ENCODE peak calls at places on chromosomes 13 and 19, in six cellular contexts. One of them, this sample, is unnamed.

GRCh38 chr13:41942462-41943094 is 18.3 kb downstream of the VWA8 start:
- DNase-seq in left cardiac atrium: no peak
- DNase-seq in myocyte: peak
- DNase-seq in neuronal stem cell: peak
- DNase-seq in stimulated activated CD4-positive, alpha-beta T cell treated with anti-CD3 and anti-CD28 coated beads, Interleukin-15, amount 100 ng/mL, for 24 hours: no peak
- DNase-seq in activated CD8-positive, alpha-beta memory T cell treated with anti-CD3 and anti-CD28 coated beads, Interleukin-2, amount 50 U/mL, for 48 hours: no peak
- DNase-seq in this sample: peak

GRCh38 chr19:45322744-45323281 is at the start of gene CKM:
- DNase-seq in stimulated activated CD4-positive, alpha-beta T cell treated with anti-CD3 and anti-CD28 coated beads, Interleukin-15, amount 100 ng/mL, for 24 hours: no peak
- DNase-seq in neuronal stem cell: no peak
- DNase-seq in myocyte: peak
- DNase-seq in activated CD8-positive, alpha-beta memory T cell treated with anti-CD3 and anti-CD28 coated beads, Interleukin-2, amount 50 U/mL, for 48 hours: no peak
- DNase-seq in left cardiac atrium: peak
- DNase-seq in this sample: no peak

GRCh38 chr19:852136-853013 is at the start of gene ELANE:
- DNase-seq in activated CD8-positive, alpha-beta memory T cell treated with anti-CD3 and anti-CD28 coated beads, Interleukin-2, amount 50 U/mL, for 48 hours: no peak
- DNase-seq in myocyte: no peak
- DNase-seq in left cardiac atrium: no peak
- DNase-seq in neuronal stem cell: no peak
- DNase-seq in stimulated activated CD4-positive, alpha-beta T cell treated with anti-CD3 and anti-CD28 coated beads, Interleukin-15, amount 100 ng/mL, for 24 hours: no peak
- DNase-seq in this sample: no peak

GRCh38 chr19:17240062-17240854 is 5.5 kb downstream of the NR2F6 start:
- DNase-seq in stimulated activated CD4-positive, alpha-beta T cell treated with anti-CD3 and anti-CD28 coated beads, Interleukin-15, amount 100 ng/mL, for 24 hours: no peak
- DNase-seq in activated CD8-positive, alpha-beta memory T cell treated with anti-CD3 and anti-CD28 coated beads, Interleukin-2, amount 50 U/mL, for 48 hours: no peak
- DNase-seq in neuronal stem cell: no peak
- DNase-seq in left cardiac atrium: no peak
- DNase-seq in myocyte: no peak
- DNase-seq in this sample: no peak

GRCh38 chr19:3976495-3977241 is 5.8 kb upstream of the DAPK3 start:
- DNase-seq in left cardiac atrium: no peak
- DNase-seq in activated CD8-positive, alpha-beta memory T cell treated with anti-CD3 and anti-CD28 coated beads, Interleukin-2, amount 50 U/mL, for 48 hours: peak
- DNase-seq in myocyte: peak
- DNase-seq in stimulated activated CD4-positive, alpha-beta T cell treated with anti-CD3 and anti-CD28 coated beads, Interleukin-15, amount 100 ng/mL, for 24 hours: peak
- DNase-seq in neuronal stem cell: no peak
- DNase-seq in this sample: no peak

GRCh38 chr13:68727788-68728187 is 1379.8 kb upstream of the ATXN8OS start:
- DNase-seq in stimulated activated CD4-positive, alpha-beta T cell treated with anti-CD3 and anti-CD28 coated beads, Interleukin-15, amount 100 ng/mL, for 24 hours: no peak
- DNase-seq in left cardiac atrium: no peak
- DNase-seq in neuronal stem cell: no peak
- DNase-seq in activated CD8-positive, alpha-beta memory T cell treated with anti-CD3 and anti-CD28 coated beads, Interleukin-2, amount 50 U/mL, for 48 hours: no peak
- DNase-seq in myocyte: no peak
- DNase-seq in this sample: no peak

GRCh38 chr19:32936065-32936464 is 35.7 kb downstream of the CEP89 start:
- DNase-seq in activated CD8-positive, alpha-beta memory T cell treated with anti-CD3 and anti-CD28 coated beads, Interleukin-2, amount 50 U/mL, for 48 hours: no peak
- DNase-seq in neuronal stem cell: no peak
- DNase-seq in stimulated activated CD4-positive, alpha-beta T cell treated with anti-CD3 and anti-CD28 coated beads, Interleukin-15, amount 100 ng/mL, for 24 hours: no peak
- DNase-seq in left cardiac atrium: no peak
- DNase-seq in myocyte: no peak
- DNase-seq in this sample: no peak

GRCh38 chr19:17522988-17523872 is 11.8 kb downstream of the PGLS start:
- DNase-seq in activated CD8-positive, alpha-beta memory T cell treated with anti-CD3 and anti-CD28 coated beads, Interleukin-2, amount 50 U/mL, for 48 hours: peak
- DNase-seq in stimulated activated CD4-positive, alpha-beta T cell treated with anti-CD3 and anti-CD28 coated beads, Interleukin-15, amount 100 ng/mL, for 24 hours: peak
- DNase-seq in neuronal stem cell: no peak
- DNase-seq in myocyte: no peak
- DNase-seq in left cardiac atrium: peak
- DNase-seq in this sample: no peak

GRCh38 chr19:10888421-10888866 is 17.1 kb downstream of the CARM1 start:
- DNase-seq in activated CD8-positive, alpha-beta memory T cell treated with anti-CD3 and anti-CD28 coated beads, Interleukin-2, amount 50 U/mL, for 48 hours: no peak
- DNase-seq in left cardiac atrium: no peak
- DNase-seq in myocyte: no peak
- DNase-seq in neuronal stem cell: no peak
- DNase-seq in stimulated activated CD4-positive, alpha-beta T cell treated with anti-CD3 and anti-CD28 coated beads, Interleukin-15, amount 100 ng/mL, for 24 hours: no peak
- DNase-seq in this sample: no peak

GRCh38 chr13:72839831-72840426 is 58.0 kb downstream of the PIBF1 start:
- DNase-seq in stimulated activated CD4-positive, alpha-beta T cell treated with anti-CD3 and anti-CD28 coated beads, Interleukin-15, amount 100 ng/mL, for 24 hours: peak
- DNase-seq in activated CD8-positive, alpha-beta memory T cell treated with anti-CD3 and anti-CD28 coated beads, Interleukin-2, amount 50 U/mL, for 48 hours: peak
- DNase-seq in neuronal stem cell: peak
- DNase-seq in left cardiac atrium: peak
- DNase-seq in myocyte: peak
- DNase-seq in this sample: peak

GRCh38 chr19:31589109-31589508 is 239.9 kb upstream of the TSHZ3 start:
- DNase-seq in activated CD8-positive, alpha-beta memory T cell treated with anti-CD3 and anti-CD28 coated beads, Interleukin-2, amount 50 U/mL, for 48 hours: no peak
- DNase-seq in left cardiac atrium: no peak
- DNase-seq in neuronal stem cell: no peak
- DNase-seq in myocyte: no peak
- DNase-seq in stimulated activated CD4-positive, alpha-beta T cell treated with anti-CD3 and anti-CD28 coated beads, Interleukin-15, amount 100 ng/mL, for 24 hours: no peak
- DNase-seq in this sample: no peak

GRCh38 chr13:30133554-30133912 is 173.8 kb downstream of the KATNAL1 start:
- DNase-seq in left cardiac atrium: no peak
- DNase-seq in activated CD8-positive, alpha-beta memory T cell treated with anti-CD3 and anti-CD28 coated beads, Interleukin-2, amount 50 U/mL, for 48 hours: no peak
- DNase-seq in neuronal stem cell: no peak
- DNase-seq in myocyte: peak
- DNase-seq in stimulated activated CD4-positive, alpha-beta T cell treated with anti-CD3 and anti-CD28 coated beads, Interleukin-15, amount 100 ng/mL, for 24 hours: no peak
- DNase-seq in this sample: no peak

GRCh38 chr19:12721656-12722565 is 1.8 kb downstream of the TNPO2 start:
- DNase-seq in neuronal stem cell: peak
- DNase-seq in left cardiac atrium: peak
- DNase-seq in activated CD8-positive, alpha-beta memory T cell treated with anti-CD3 and anti-CD28 coated beads, Interleukin-2, amount 50 U/mL, for 48 hours: peak
- DNase-seq in stimulated activated CD4-positive, alpha-beta T cell treated with anti-CD3 and anti-CD28 coated beads, Interleukin-15, amount 100 ng/mL, for 24 hours: peak
- DNase-seq in myocyte: peak
- DNase-seq in this sample: peak

GRCh38 chr19:48364564-48365363 is 597 bp downstream of the SYNGR4 start:
- DNase-seq in myocyte: no peak
- DNase-seq in activated CD8-positive, alpha-beta memory T cell treated with anti-CD3 and anti-CD28 coated beads, Interleukin-2, amount 50 U/mL, for 48 hours: no peak
- DNase-seq in left cardiac atrium: no peak
- DNase-seq in stimulated activated CD4-positive, alpha-beta T cell treated with anti-CD3 and anti-CD28 coated beads, Interleukin-15, amount 100 ng/mL, for 24 hours: no peak
- DNase-seq in neuronal stem cell: no peak
- DNase-seq in this sample: no peak

GRCh38 chr19:49655570-49656455 is 9.8 kb downstream of the IRF3 start:
- DNase-seq in neuronal stem cell: no peak
- DNase-seq in left cardiac atrium: no peak
- DNase-seq in activated CD8-positive, alpha-beta memory T cell treated with anti-CD3 and anti-CD28 coated beads, Interleukin-2, amount 50 U/mL, for 48 hours: no peak
- DNase-seq in myocyte: no peak
- DNase-seq in stimulated activated CD4-positive, alpha-beta T cell treated with anti-CD3 and anti-CD28 coated beads, Interleukin-15, amount 100 ng/mL, for 24 hours: no peak
- DNase-seq in this sample: no peak

GRCh38 chr19:21321996-21322395 is 7.2 kb downstream of the ZNF708 start:
- DNase-seq in left cardiac atrium: no peak
- DNase-seq in myocyte: peak
- DNase-seq in activated CD8-positive, alpha-beta memory T cell treated with anti-CD3 and anti-CD28 coated beads, Interleukin-2, amount 50 U/mL, for 48 hours: no peak
- DNase-seq in stimulated activated CD4-positive, alpha-beta T cell treated with anti-CD3 and anti-CD28 coated beads, Interleukin-15, amount 100 ng/mL, for 24 hours: no peak
- DNase-seq in neuronal stem cell: no peak
- DNase-seq in this sample: no peak

GRCh38 chr19:10826846-10827245 is 9.2 kb downstream of the TMED1 start:
- DNase-seq in left cardiac atrium: no peak
- DNase-seq in neuronal stem cell: no peak
- DNase-seq in myocyte: no peak
- DNase-seq in stimulated activated CD4-positive, alpha-beta T cell treated with anti-CD3 and anti-CD28 coated beads, Interleukin-15, amount 100 ng/mL, for 24 hours: no peak
- DNase-seq in activated CD8-positive, alpha-beta memory T cell treated with anti-CD3 and anti-CD28 coated beads, Interleukin-2, amount 50 U/mL, for 48 hours: no peak
- DNase-seq in this sample: no peak

GRCh38 chr19:6588508-6589345 is 2.2 kb downstream of the CD70 start:
- DNase-seq in activated CD8-positive, alpha-beta memory T cell treated with anti-CD3 and anti-CD28 coated beads, Interleukin-2, amount 50 U/mL, for 48 hours: no peak
- DNase-seq in left cardiac atrium: no peak
- DNase-seq in neuronal stem cell: no peak
- DNase-seq in stimulated activated CD4-positive, alpha-beta T cell treated with anti-CD3 and anti-CD28 coated beads, Interleukin-15, amount 100 ng/mL, for 24 hours: peak
- DNase-seq in myocyte: no peak
- DNase-seq in this sample: no peak

GRCh38 chr13:69654392-69654791 is 453.2 kb upstream of the ATXN8OS start:
- DNase-seq in stimulated activated CD4-positive, alpha-beta T cell treated with anti-CD3 and anti-CD28 coated beads, Interleukin-15, amount 100 ng/mL, for 24 hours: no peak
- DNase-seq in activated CD8-positive, alpha-beta memory T cell treated with anti-CD3 and anti-CD28 coated beads, Interleukin-2, amount 50 U/mL, for 48 hours: no peak
- DNase-seq in neuronal stem cell: no peak
- DNase-seq in left cardiac atrium: no peak
- DNase-seq in myocyte: no peak
- DNase-seq in this sample: no peak

GRCh38 chr13:113143466-113144254 is 14.8 kb upstream of the PROZ start:
- DNase-seq in left cardiac atrium: no peak
- DNase-seq in activated CD8-positive, alpha-beta memory T cell treated with anti-CD3 and anti-CD28 coated beads, Interleukin-2, amount 50 U/mL, for 48 hours: no peak
- DNase-seq in stimulated activated CD4-positive, alpha-beta T cell treated with anti-CD3 and anti-CD28 coated beads, Interleukin-15, amount 100 ng/mL, for 24 hours: no peak
- DNase-seq in myocyte: no peak
- DNase-seq in neuronal stem cell: no peak
- DNase-seq in this sample: peak

GRCh38 chr19:5803752-5804515 is 933 bp upstream of the NRTN start:
- DNase-seq in neuronal stem cell: peak
- DNase-seq in myocyte: peak
- DNase-seq in stimulated activated CD4-positive, alpha-beta T cell treated with anti-CD3 and anti-CD28 coated beads, Interleukin-15, amount 100 ng/mL, for 24 hours: peak
- DNase-seq in activated CD8-positive, alpha-beta memory T cell treated with anti-CD3 and anti-CD28 coated beads, Interleukin-2, amount 50 U/mL, for 48 hours: peak
- DNase-seq in left cardiac atrium: peak
- DNase-seq in this sample: peak

GRCh38 chr13:91722267-91722884 is 324.0 kb downstream of the GPC5 start:
- DNase-seq in activated CD8-positive, alpha-beta memory T cell treated with anti-CD3 and anti-CD28 coated beads, Interleukin-2, amount 50 U/mL, for 48 hours: no peak
- DNase-seq in left cardiac atrium: no peak
- DNase-seq in myocyte: peak
- DNase-seq in neuronal stem cell: no peak
- DNase-seq in stimulated activated CD4-positive, alpha-beta T cell treated with anti-CD3 and anti-CD28 coated beads, Interleukin-15, amount 100 ng/mL, for 24 hours: no peak
- DNase-seq in this sample: no peak

GRCh38 chr19:18733196-18733647 is 49.7 kb downstream of the CRTC1 start:
- DNase-seq in myocyte: no peak
- DNase-seq in left cardiac atrium: no peak
- DNase-seq in neuronal stem cell: no peak
- DNase-seq in activated CD8-positive, alpha-beta memory T cell treated with anti-CD3 and anti-CD28 coated beads, Interleukin-2, amount 50 U/mL, for 48 hours: no peak
- DNase-seq in stimulated activated CD4-positive, alpha-beta T cell treated with anti-CD3 and anti-CD28 coated beads, Interleukin-15, amount 100 ng/mL, for 24 hours: no peak
- DNase-seq in this sample: no peak

GRCh38 chr19:49801966-49802661 is 11.0 kb downstream of the FUZ start:
- DNase-seq in stimulated activated CD4-positive, alpha-beta T cell treated with anti-CD3 and anti-CD28 coated beads, Interleukin-15, amount 100 ng/mL, for 24 hours: no peak
- DNase-seq in myocyte: no peak
- DNase-seq in neuronal stem cell: peak
- DNase-seq in left cardiac atrium: peak
- DNase-seq in activated CD8-positive, alpha-beta memory T cell treated with anti-CD3 and anti-CD28 coated beads, Interleukin-2, amount 50 U/mL, for 48 hours: no peak
- DNase-seq in this sample: peak

GRCh38 chr19:58317481-58318072 is 9.2 kb upstream of the ZSCAN22 start:
- DNase-seq in activated CD8-positive, alpha-beta memory T cell treated with anti-CD3 and anti-CD28 coated beads, Interleukin-2, amount 50 U/mL, for 48 hours: no peak
- DNase-seq in left cardiac atrium: no peak
- DNase-seq in myocyte: peak
- DNase-seq in neuronal stem cell: peak
- DNase-seq in stimulated activated CD4-positive, alpha-beta T cell treated with anti-CD3 and anti-CD28 coated beads, Interleukin-15, amount 100 ng/mL, for 24 hours: no peak
- DNase-seq in this sample: no peak

This sample was measured in ecto neural progenitor cell.